ENCODE peak calls at places on chromosomes 16 and 17, in six cellular contexts. L, F, D, B, I and G are unnamed samples.

GRCh38 chr16:84738255-84739038 is 38.6 kb downstream of the USP10 start:
- DNase-seq in L (peak), F (peak), D (peak), B (peak), I (no peak), G (no peak)

GRCh38 chr16:89453662-89454321 is 36.6 kb downstream of the ANKRD11 start:
- DNase-seq in L (no peak), F (no peak), D (no peak), B (no peak), I (no peak), G (no peak)

GRCh38 chr16:90008708-90009145 is 10.5 kb downstream of the DBNDD1 start:
- DNase-seq in L (no peak), F (peak), D (peak), B (peak), I (no peak), G (no peak)

GRCh38 chr17:41792835-41793748 is 6.6 kb upstream of the JUP start:
- DNase-seq in L (peak), F (no peak), D (no peak), B (no peak), I (no peak), G (no peak)

GRCh38 chr17:19345486-19346350 is 16.8 kb downstream of the B9D1 start:
- DNase-seq in L (no peak), F (no peak), D (no peak), B (no peak), I (no peak), G (no peak)

GRCh38 chr17:61221597-61222471 is 177.8 kb upstream of the TBX2 start:
- DNase-seq in L (no peak), F (peak), D (no peak), B (no peak), I (no peak), G (no peak)

GRCh38 chr17:32806646-32807045 is 70.3 kb downstream of the MYO1D start:
- DNase-seq in L (no peak), F (no peak), D (no peak), B (no peak), I (no peak), G (no peak)

GRCh38 chr17:19554393-19554792 is 20.7 kb downstream of the SLC47A1 start:
- DNase-seq in L (no peak), F (no peak), D (no peak), B (no peak), I (no peak), G (no peak)

GRCh38 chr17:57761887-57762286 is 16.8 kb upstream of the CCDC182 start:
- DNase-seq in L (no peak), F (no peak), D (no peak), B (no peak), I (no peak), G (no peak)

GRCh38 chr16:333406-334094 is 19.0 kb downstream of the AXIN1 start:
- DNase-seq in L (no peak), F (no peak), D (no peak), B (no peak), I (no peak), G (no peak)

GRCh38 chr17:60586288-60586974 is 13.6 kb upstream of the PPM1D start:
- DNase-seq in L (no peak), F (no peak), D (no peak), B (peak), I (no peak), G (no peak)

GRCh38 chr16:17070882-17071592 is 399.7 kb downstream of the XYLT1 start:
- DNase-seq in L (no peak), F (peak), D (peak), B (peak), I (no peak), G (no peak)

GRCh38 chr17:57636985-57637667 is 108.0 kb downstream of the CCDC182 start:
- DNase-seq in L (no peak), F (no peak), D (peak), B (peak), I (no peak), G (no peak)

GRCh38 chr17:44967026-44967906 is 837 bp downstream of the C1QL1 start:
- DNase-seq in L (no peak), F (no peak), D (no peak), B (no peak), I (no peak), G (no peak)

GRCh38 chr16:9258423-9259051 is 167.1 kb downstream of the HAPSTR1 start:
- DNase-seq in L (peak), F (peak), D (no peak), B (peak), I (no peak), G (no peak)

GRCh38 chr17:37234106-37234505 is 141.7 kb upstream of the C17orf78 start:
- DNase-seq in L (no peak), F (no peak), D (no peak), B (no peak), I (no peak), G (no peak)

GRCh38 chr17:19287651-19288050 is 50.5 kb downstream of the EPN2 start:
- DNase-seq in L (no peak), F (no peak), D (no peak), B (no peak), I (no peak), G (no peak)

GRCh38 chr17:66115246-66115645 is 76.7 kb downstream of the CEP112 start:
- DNase-seq in L (peak), F (no peak), D (no peak), B (no peak), I (peak), G (no peak)

GRCh38 chr17:70130274-70130673 is 39.1 kb upstream of the KCNJ2 start:
- DNase-seq in L (no peak), F (no peak), D (no peak), B (no peak), I (no peak), G (no peak)

GRCh38 chr16:22692034-22692433 is 121.9 kb upstream of the HS3ST2 start:
- DNase-seq in L (peak), F (no peak), D (no peak), B (no peak), I (no peak), G (no peak)